ENCODE peak calls at places on chromosomes 12 and 14, in ten cellular contexts. Z, A, F, M, D, E, U, L, N and I are unnamed samples.

GRCh38 chr12:56151672-56152131 is 685 bp upstream of the MYL6B start:
- DNase-seq in L (peak; percentile 81), N (peak; percentile 21), U (no peak), M (peak; percentile 85), Z (peak; percentile 52), D (peak; percentile 25), A (peak; percentile 68), F (peak; percentile 91), E (peak; percentile 66), I (peak; percentile 54)

GRCh38 chr12:65280306-65280705 is 1.8 kb downstream of the MSRB3 start:
- DNase-seq in E (no peak), A (no peak), U (no peak), D (no peak), N (peak; percentile 63), M (no peak), L (no peak), Z (no peak), F (no peak), I (no peak)

GRCh38 chr14:45558183-45558582 is 305.2 kb upstream of the MIS18BP1 start:
- DNase-seq in A (no peak), N (no peak), F (no peak), L (no peak), U (no peak), Z (no peak), M (no peak), D (no peak), E (no peak), I (no peak)

GRCh38 chr12:113069149-113069548 is 12.6 kb downstream of the DTX1 start:
- DNase-seq in U (no peak), E (no peak), Z (no peak), L (no peak), D (no peak), F (no peak), A (no peak), N (no peak), M (no peak), I (no peak)

GRCh38 chr12:111578276-111578970 is 20.7 kb downstream of the ATXN2 start:
- DNase-seq in N (peak; percentile 89), E (no peak), L (no peak), Z (no peak), D (no peak), M (peak; percentile 44), U (no peak), A (no peak), F (no peak), I (no peak)

GRCh38 chr12:109388167-109388563 is 40.5 kb downstream of the MYO1H start:
- DNase-seq in N (no peak), F (no peak), A (no peak), M (no peak), E (no peak), L (no peak), U (no peak), Z (no peak), D (no peak), I (no peak)

GRCh38 chr12:107369679-107370078 is 276.3 kb upstream of the CRY1 start:
- DNase-seq in D (no peak), L (no peak), Z (peak; percentile 38), F (no peak), E (no peak), U (no peak), N (no peak), A (no peak), M (peak; percentile 16), I (no peak)

GRCh38 chr12:87368259-87368658 is 660.9 kb downstream of the C12orf50 start:
- DNase-seq in Z (no peak), D (no peak), E (no peak), U (no peak), M (no peak), L (no peak), N (no peak), F (no peak), A (no peak), I (no peak)

GRCh38 chr14:88798161-88798560 is 5.4 kb upstream of the EML5 start:
- DNase-seq in A (no peak), U (no peak), F (no peak), Z (no peak), N (no peak), E (no peak), M (no peak), D (no peak), L (no peak), I (no peak)

DNA sequence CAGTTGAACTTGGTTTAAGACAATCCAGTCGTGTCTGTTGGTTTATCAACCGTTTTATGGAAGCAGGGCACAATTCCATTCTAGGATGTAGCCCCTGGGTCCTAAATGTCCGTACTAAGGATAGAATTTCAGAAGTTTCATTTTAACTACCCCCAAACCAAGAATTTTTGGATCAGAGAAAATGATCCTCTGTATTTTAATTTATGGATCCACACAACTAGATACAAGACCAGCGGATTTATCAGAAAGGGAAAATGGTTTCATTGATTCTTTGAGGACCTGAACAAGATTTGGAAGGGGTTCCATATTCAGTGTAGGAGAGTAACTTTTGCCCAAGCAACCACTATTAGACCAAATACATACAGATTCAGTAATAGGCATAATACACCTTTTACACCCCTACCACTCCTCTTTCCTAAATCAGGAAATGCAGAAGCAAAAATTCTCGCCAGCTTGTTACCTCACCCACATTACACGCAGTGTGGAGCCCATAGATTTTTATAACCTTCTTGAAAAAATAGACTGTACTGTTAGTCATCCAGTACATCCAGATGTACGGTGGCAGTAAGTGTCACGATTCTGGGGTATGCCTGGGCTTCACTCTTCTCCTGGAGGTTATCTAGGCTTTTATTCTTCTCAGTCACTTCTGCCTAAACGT is 1.4 kb upstream of the FBXL14 start:
- DNase-seq in N (peak; percentile 63), E (no peak), U (no peak), D (no peak), F (no peak), M (no peak), A (no peak), L (peak; percentile 33), Z (no peak), I (no peak)
- H3K4me3 ChIP-seq in N (no peak overlapping the region), E (peak overlapping the region; percentile 86), U (peak overlapping the region; percentile 88), D (peak overlapping the region; percentile 65), F (no peak overlapping the region), M (no peak overlapping the region), A (no peak overlapping the region), L (peak overlapping the region; percentile 66), Z (peak overlapping the region; percentile 72), I (peak overlapping the region; percentile 81)

DNA sequence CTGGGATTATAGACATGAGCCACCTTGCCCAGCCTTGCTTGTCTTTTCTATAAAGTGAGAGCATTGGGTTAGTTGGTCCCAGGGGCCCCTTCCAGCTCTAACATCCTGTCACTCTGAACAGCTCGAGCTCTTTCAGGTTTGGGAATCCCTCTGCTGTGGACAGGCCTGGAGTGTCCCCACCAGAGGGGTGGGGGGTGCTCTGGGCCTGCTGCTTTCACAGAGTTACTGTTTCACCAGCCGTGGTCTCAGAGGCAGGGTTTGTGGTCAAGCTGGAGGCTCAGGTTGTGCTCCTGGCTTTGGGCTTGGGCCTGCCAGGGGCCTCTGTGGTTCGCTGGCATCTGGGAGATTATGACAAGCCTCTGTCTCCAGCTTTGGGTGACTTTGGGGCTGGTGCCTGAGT is 59.7 kb downstream of the FBXL14 start:
- DNase-seq in U (no peak), M (peak; percentile 67), A (no peak), Z (no peak), L (peak; percentile 30), F (peak; percentile 45), E (no peak), D (no peak), N (no peak), I (no peak)
- H3K4me3 ChIP-seq in U (no peak overlapping the region), M (peak overlapping the region; percentile 66), A (no peak overlapping the region), Z (no peak overlapping the region), L (no peak overlapping the region), F (no peak overlapping the region), E (no peak overlapping the region), D (no peak overlapping the region), N (no peak overlapping the region), I (no peak overlapping the region)

GRCh38 chr12:51953011-51953568 is 1.6 kb downstream of the ACVR1B start:
- DNase-seq in F (peak; percentile 67), Z (no peak), M (no peak), E (peak; percentile 43), D (no peak), N (no peak), A (no peak), U (no peak), L (no peak), I (no peak)

GRCh38 chr12:51951843-51952722 is 584 bp downstream of the ACVR1B start:
- DNase-seq in N (peak; percentile 22), M (no peak), E (peak; percentile 75), Z (no peak), A (no peak), D (peak; percentile 25), L (peak; percentile 26), U (peak; percentile 36), F (peak; percentile 88), I (no peak)

GRCh38 chr12:51955702-51956101 is 4.2 kb downstream of the ACVR1B start:
- DNase-seq in A (no peak), N (no peak), F (peak; percentile 63), M (no peak), D (no peak), L (no peak), E (no peak), U (no peak), Z (no peak), I (no peak)

GRCh38 chr12:51954465-51955361 is 3.2 kb downstream of the ACVR1B start:
- DNase-seq in F (peak; percentile 9), L (peak; percentile 64), M (no peak), U (no peak), A (peak; percentile 44), D (no peak), E (no peak), N (peak; percentile 45), Z (no peak), I (no peak)

GRCh38 chr12:51953925-51954324 is 2.4 kb downstream of the ACVR1B start:
- DNase-seq in N (no peak), D (no peak), F (peak; percentile 20), L (no peak), E (no peak), M (no peak), U (no peak), Z (no peak), A (no peak), I (no peak)
- H3K4me3 ChIP-seq in N (peak overlapping the region; percentile 22), D (no peak overlapping the region), F (no peak overlapping the region), L (peak overlapping the region; percentile 97), E (no peak overlapping the region), M (no peak overlapping the region), U (no peak overlapping the region), Z (no peak overlapping the region), A (peak overlapping the region; percentile 93), I (peak overlapping the region; percentile 98)

GRCh38 chr12:103800252-103800771 is 40.7 kb downstream of the NT5DC3 start:
- DNase-seq in M (no peak), L (peak; percentile 33), N (peak; percentile 56), U (peak; percentile 17), E (no peak), D (peak; percentile 49), F (no peak), Z (no peak), A (peak; percentile 68), I (peak; percentile 68)
- H3K4me3 ChIP-seq in M (no peak overlapping the region), L (no peak overlapping the region), N (no peak overlapping the region), U (peak overlapping the region; percentile 26), E (no peak overlapping the region), D (no peak overlapping the region), F (no peak overlapping the region), Z (no peak overlapping the region), A (no peak overlapping the region), I (peak overlapping the region; percentile 20)

GRCh38 chr14:90056821-90057220 is 5.0 kb upstream of the KCNK13 start:
- DNase-seq in E (no peak), Z (no peak), F (peak; percentile 34), A (no peak), N (no peak), U (no peak), D (no peak), M (no peak), L (no peak), I (no peak)
- H3K4me3 ChIP-seq in E (no peak overlapping the region), Z (no peak overlapping the region), F (no peak overlapping the region), A (no peak overlapping the region), N (no peak overlapping the region), U (no peak overlapping the region), D (no peak overlapping the region), M (no peak overlapping the region), L (no peak overlapping the region), I (no peak overlapping the region)